ENCODE peak calls at places on chromosome 3, in five cellular contexts. V, Y, P, Q and O are unnamed samples.
A peak's percentile ranks its signal among the peaks of the same experiment; 100 is the strongest.

GRCh38 chr3:61805510-61806080 is 244.2 kb downstream of the PTPRG start:
- DNase-seq in P (no peak), Q (no peak), V (no peak), Y (no peak), O (no peak)

GRCh38 chr3:42702982-42703694 is 540 bp upstream of the HHATL start:
- DNase-seq in Q (no peak), P (no peak), Y (no peak), V (no peak), O (no peak)

GRCh38 chr3:71031914-71032521 is 551.5 kb downstream of the FOXP1 start:
- DNase-seq in V (peak; percentile 18), Y (no peak), Q (no peak), P (no peak), O (no peak)

GRCh38 chr3:122458992-122459391 is 43.1 kb upstream of the WDR5B start:
- DNase-seq in Y (peak; percentile 23), Q (peak; percentile 29), V (no peak), P (peak; percentile 75), O (peak; percentile 52)

GRCh38 chr3:197335428-197336132 is 37.2 kb upstream of the DLG1 start:
- DNase-seq in V (no peak), P (no peak), Y (no peak), Q (no peak), O (no peak)

GRCh38 chr3:183210862-183211341 is 42.2 kb upstream of the B3GNT5 start:
- DNase-seq in Y (no peak), P (peak; percentile 36), V (no peak), Q (no peak), O (no peak)

GRCh38 chr3:10764314-10765051 is 51.5 kb upstream of the SLC6A11 start:
- DNase-seq in Y (no peak), Q (no peak), V (no peak), P (no peak), O (peak; percentile 68)

GRCh38 chr3:134406331-134407246 is 32.3 kb upstream of the AMOTL2 start:
- DNase-seq in Q (no peak), V (no peak), P (no peak), Y (no peak), O (peak; percentile 93)

GRCh38 chr3:24550588-24550987 is 55.9 kb upstream of the THRB start:
- DNase-seq in Q (no peak), Y (no peak), P (peak; percentile 89), V (no peak), O (no peak)

GRCh38 chr3:183897606-183898384 is 13.1 kb upstream of the PARL start:
- DNase-seq in Q (no peak), V (no peak), P (no peak), Y (no peak), O (no peak)

GRCh38 chr3:38116471-38117162 is 20.3 kb downstream of the ACAA1 start:
- DNase-seq in Q (no peak), Y (no peak), V (no peak), P (peak; percentile 28), O (no peak)

GRCh38 chr3:185992801-185993467 is 55.1 kb upstream of the TRA2B start:
- DNase-seq in P (no peak), Y (no peak), Q (no peak), V (no peak), O (no peak)
- H3K4me3 ChIP-seq in P (no peak overlapping the region), Y (no peak overlapping the region), Q (no peak overlapping the region), V (no peak overlapping the region), O (no peak overlapping the region)

DNA sequence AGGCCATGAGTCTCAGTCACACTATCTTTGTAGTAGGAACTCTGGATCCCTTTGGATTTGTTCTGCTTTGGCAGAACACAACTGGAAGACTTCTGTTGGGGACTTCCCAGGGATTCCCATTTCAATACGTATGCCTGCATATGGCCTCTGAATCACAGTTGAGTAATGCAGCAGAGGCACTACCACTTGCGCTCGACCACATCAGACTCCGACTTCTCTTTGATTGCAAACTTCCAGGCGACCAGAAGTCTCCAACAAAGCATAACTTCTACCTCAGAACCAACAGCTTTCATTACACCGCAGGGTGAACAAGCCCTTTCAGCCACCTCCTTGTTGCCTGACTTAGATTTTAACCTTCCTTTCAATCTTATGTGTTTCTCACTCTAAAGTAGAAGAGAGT is 924.5 kb downstream of the IGSF11 start:
- DNase-seq in V (no peak), Q (no peak), Y (no peak), P (peak; percentile 21), O (no peak)
- H3K4me3 ChIP-seq in V (no peak overlapping the region), Q (no peak overlapping the region), Y (no peak overlapping the region), P (no peak overlapping the region), O (no peak overlapping the region)

DNA sequence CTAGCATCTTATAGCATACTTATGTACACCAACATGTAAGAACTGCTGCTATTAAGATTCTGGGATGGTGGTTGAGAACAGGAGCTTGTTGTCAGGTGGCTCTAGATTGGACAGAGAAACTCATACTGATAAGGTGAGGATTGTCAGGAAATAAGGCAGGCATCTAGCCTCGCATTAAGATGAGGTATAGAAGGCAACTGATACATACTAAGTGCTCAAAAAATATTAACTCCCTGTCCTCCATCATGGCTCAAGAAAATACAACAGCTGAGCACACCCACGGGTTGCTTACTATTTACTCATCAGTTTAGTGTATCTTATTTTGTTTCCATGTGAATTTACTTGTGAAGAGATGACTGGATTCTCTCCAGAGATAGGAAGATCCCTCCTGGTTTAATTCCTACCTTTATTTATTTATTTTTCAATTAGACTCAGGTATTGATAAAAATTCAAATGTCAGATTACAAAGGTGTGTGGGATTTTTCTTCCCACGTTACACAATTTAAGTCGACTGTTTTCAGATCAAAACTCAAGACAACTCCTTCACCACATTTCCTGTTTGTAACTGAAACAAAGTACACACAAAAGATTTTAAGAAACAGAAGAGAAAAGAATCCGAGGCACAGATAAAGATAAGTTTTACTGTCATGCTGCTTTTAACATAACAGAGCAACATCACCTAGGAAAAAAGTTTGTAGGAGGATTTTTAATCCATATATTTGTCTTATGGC is at the start of gene TRAT1:
- DNase-seq in V (no peak), Y (no peak), Q (no peak), P (no peak), O (no peak)
- H3K4me3 ChIP-seq in V (no peak within 1 kb of the TSS), Y (no peak within 1 kb of the TSS), Q (no peak within 1 kb of the TSS), P (no peak within 1 kb of the TSS), O (no peak within 1 kb of the TSS)

GRCh38 chr3:185960518-185961288 is 22.9 kb upstream of the TRA2B start:
- DNase-seq in P (no peak), Q (no peak), V (no peak), Y (no peak), O (peak; percentile 28)
- H3K4me3 ChIP-seq in P (peak overlapping the region; percentile 0), Q (no peak overlapping the region), V (no peak overlapping the region), Y (no peak overlapping the region), O (no peak overlapping the region)

GRCh38 chr3:44761347-44762169 is at the start of the genes KIAA1143 and KIF15:
- DNase-seq in V (peak; percentile 96), P (peak; percentile 98), Y (peak; percentile 92), Q (peak; percentile 86), O (peak; percentile 99)

GRCh38 chr3:44762690-44763089 is 1.1 kb downstream of the KIF15 start:
- DNase-seq in Q (no peak), P (no peak), Y (no peak), V (no peak), O (no peak)

GRCh38 chr3:44762170-44762677 is 630 bp downstream of the KIF15 start:
- DNase-seq in Q (no peak), V (no peak), P (no peak), Y (no peak), O (no peak)

GRCh38 chr3:44764248-44764647 is 2.7 kb downstream of the KIF15 start:
- DNase-seq in Y (no peak), Q (no peak), P (no peak), V (no peak), O (no peak)
- H3K4me3 ChIP-seq in Y (no peak overlapping the region), Q (no peak overlapping the region), P (no peak overlapping the region), V (no peak overlapping the region), O (no peak overlapping the region)

GRCh38 chr3:192957441-192957951 is 39.8 kb upstream of the MB21D2 start:
- DNase-seq in P (peak; percentile 74), Q (peak; percentile 15), Y (no peak), V (no peak), O (no peak)
- H3K4me3 ChIP-seq in P (no peak overlapping the region), Q (no peak overlapping the region), Y (no peak overlapping the region), V (no peak overlapping the region), O (no peak overlapping the region)